ENCODE peak calls at places on chromosome 22, in five cellular contexts. V is activated naive CD4-positive, alpha-beta T cell treated with anti-CD3 and anti-CD28 coated beads, Interleukin-2, amount 10 ng/mL, durations not matched to agents 7 days and 5 days; R is body of pancreas; N is activated effector memory CD4-positive, alpha-beta T cell treated with Interleukin-2 at 50 U/mL for 16 hours; F is upper lobe of right lung. Y is an unnamed sample.

GRCh38 chr22:42946551-42947198 is 68.3 kb downstream of the PACSIN2 start:
- DNase-seq in V (no peak), R (no peak), N (no peak), F (no peak), Y (no peak)

GRCh38 chr22:43004362-43005035 is 10.4 kb downstream of the PACSIN2 start:
- DNase-seq in V (no peak), R (no peak), N (no peak), F (no peak), Y (no peak)

GRCh38 chr22:43240614-43241013 is 53.7 kb upstream of the TTLL12 start:
- DNase-seq in V (no peak), R (no peak), N (no peak), F (no peak), Y (no peak)

GRCh38 chr22:17084554-17085276 is at the start of gene IL17RA:
- DNase-seq in V (peak; percentile 96), R (peak; percentile 94), N (peak; percentile 97), F (peak; percentile 96), Y (peak; percentile 59)

GRCh38 chr22:25942126-25942988 is 200.4 kb downstream of the MYO18B start:
- DNase-seq in V (no peak), R (no peak), N (no peak), F (no peak), Y (no peak)

GRCh38 chr22:47393191-47393590 is 630.7 kb downstream of the TBC1D22A start:
- DNase-seq in V (no peak), R (no peak), N (no peak), F (peak; percentile 58), Y (no peak)

GRCh38 chr22:32587449-32587848 is 112.8 kb downstream of the FBXO7 start:
- DNase-seq in V (no peak), R (peak; percentile 32), N (no peak), F (no peak), Y (no peak)

GRCh38 chr22:46250035-46250782 is at the start of gene CDPF1:
- DNase-seq in V (peak; percentile 93), R (peak; percentile 91), N (peak; percentile 90), F (peak; percentile 96), Y (peak; percentile 40)

GRCh38 chr22:49353185-49353584 is 474.5 kb downstream of the BRD1 start:
- DNase-seq in V (no peak), R (no peak), N (no peak), F (peak; percentile 48), Y (no peak)